ENCODE peak calls at places on chromosomes 6 and 20, in eight cellular contexts. Z is neural crest cell, K is cerebellum, G is left lung, R is cardiac fibroblast, U is NCI-H774, D is HFFc6, T is IMR-90. H is an unnamed sample.
A peak's percentile ranks its signal among the peaks of the same experiment; 100 is the strongest.

GRCh38 chr6:100116409-100117194 is 122.6 kb upstream of the MCHR2 start:
- DNase-seq in Z (peak; percentile 38), K (peak; percentile 19), G (no peak), R (peak; percentile 86), U (peak; percentile 93), D (peak; percentile 74), T (peak; percentile 76), H (peak; percentile 21)

GRCh38 chr20:59082981-59083380 is 40.4 kb upstream of the PRELID3B start:
- DNase-seq in Z (no peak), K (no peak), G (no peak), R (peak; percentile 68), U (no peak), D (peak; percentile 89), T (peak; percentile 77), H (peak; percentile 60)

GRCh38 chr20:51500311-51500710 is 42.2 kb downstream of the NFATC2 start:
- DNase-seq in Z (no peak), K (no peak), G (no peak), R (no peak), U (no peak), D (no peak), T (no peak), H (no peak)

GRCh38 chr6:113371106-113371505 is 486.0 kb upstream of the MARCKS start:
- DNase-seq in Z (no peak), K (no peak), G (no peak), R (no peak), U (no peak), D (no peak), T (no peak), H (no peak)

GRCh38 chr6:30260036-30260504 is 46.9 kb upstream of the TRIM26 start:
- DNase-seq in Z (no peak), K (no peak), G (no peak), R (no peak), U (no peak), D (no peak), T (no peak), H (no peak)

GRCh38 chr6:11265932-11266331 is 33.5 kb upstream of the NEDD9 start:
- DNase-seq in Z (no peak), K (no peak), G (no peak), R (no peak), U (no peak), D (no peak), T (no peak), H (no peak)

GRCh38 chr6:30763618-30764489 is 19.5 kb upstream of the IER3 start:
- DNase-seq in Z (no peak), K (peak; percentile 45), G (no peak), R (peak; percentile 49), U (peak; percentile 55), D (no peak), T (peak; percentile 54), H (no peak)

GRCh38 chr6:105398859-105399258 is 4.0 kb downstream of the PREP start:
- DNase-seq in Z (no peak), K (no peak), G (no peak), R (no peak), U (no peak), D (no peak), T (no peak), H (no peak)

GRCh38 chr20:17966432-17967312 is 1.9 kb downstream of the SNX5 start:
- DNase-seq in Z (no peak), K (no peak), G (no peak), R (peak; percentile 62), U (no peak), D (peak; percentile 49), T (peak; percentile 42), H (peak; percentile 59)

GRCh38 chr6:161418458-161418945 is 144.6 kb upstream of the AGPAT4 start:
- DNase-seq in Z (peak; percentile 61), K (peak; percentile 67), G (no peak), R (peak; percentile 94), U (peak; percentile 38), D (peak; percentile 64), T (peak; percentile 85), H (peak; percentile 40)

GRCh38 chr20:1734269-1734858 is 76.8 kb upstream of the SIRPG start:
- DNase-seq in Z (no peak), K (no peak), G (no peak), R (peak; percentile 25), U (no peak), D (peak; percentile 34), T (no peak), H (no peak)

GRCh38 chr6:24888967-24889366 is 46.8 kb downstream of the RIPOR2 start:
- DNase-seq in Z (no peak), K (no peak), G (no peak), R (no peak), U (no peak), D (no peak), T (no peak), H (no peak)

GRCh38 chr6:33426590-33427563 is 7.0 kb downstream of the SYNGAP1 start:
- DNase-seq in Z (no peak), K (no peak), G (no peak), R (peak; percentile 18), U (no peak), D (no peak), T (no peak), H (peak; percentile 47)